ENCODE peak calls at places on chromosome 4, in five cellular contexts. A is cardiac muscle cell, Q is T-helper 2 cell, K is choroid plexus epithelial cell, F is Panc1. D is an unnamed sample.

GRCh38 chr4:25234390-25235367 is 846 bp downstream of the PI4K2B start:
- DNase-seq in F (no peak), Q (peak), A (peak), K (peak), D (peak)

GRCh38 chr4:122606364-122607043 is 14.4 kb downstream of the IL21 start:
- DNase-seq in Q (no peak), A (no peak), F (no peak), K (no peak), D (no peak)

GRCh38 chr4:174749091-174749490 is 80.0 kb downstream of the GLRA3 start:
- DNase-seq in Q (no peak), F (no peak), A (peak), K (peak), D (no peak)

GRCh38 chr4:94339779-94340178 is 2.9 kb downstream of the HPGDS start:
- DNase-seq in K (no peak), F (no peak), Q (no peak), A (no peak), D (peak)

GRCh38 chr4:52552778-52553177 is 106.3 kb downstream of the USP46 start:
- DNase-seq in A (no peak), Q (no peak), F (no peak), K (no peak), D (no peak)

GRCh38 chr4:8169763-8170162 is 11.2 kb upstream of the ABLIM2 start:
- DNase-seq in Q (no peak), A (no peak), F (no peak), K (no peak), D (no peak)

GRCh38 chr4:109079177-109079576 is 223.3 kb downstream of the COL25A1 start:
- DNase-seq in F (no peak), A (no peak), K (peak), Q (no peak), D (no peak)

GRCh38 chr4:185787926-185788679 is 23.9 kb downstream of the SORBS2 start:
- DNase-seq in A (no peak), K (no peak), F (no peak), Q (no peak), D (no peak)

GRCh38 chr4:139144161-139144859 is 32.7 kb downstream of the ELF2 start:
- DNase-seq in K (peak), Q (no peak), A (peak), F (no peak), D (no peak)

GRCh38 chr4:37946503-37947179 is 13.6 kb upstream of the PTTG2 start:
- DNase-seq in F (no peak), A (no peak), Q (no peak), K (no peak), D (no peak)

GRCh38 chr4:105992641-105993305 is 97.5 kb downstream of the NPNT start:
- DNase-seq in Q (no peak), K (peak), F (no peak), A (no peak), D (no peak)

GRCh38 chr4:80926891-80927290 is 103.6 kb upstream of the BMP3 start:
- DNase-seq in Q (no peak), A (no peak), F (no peak), K (peak), D (no peak)

GRCh38 chr4:75724867-75725724 is 719 bp downstream of the USO1 start:
- DNase-seq in A (peak), F (no peak), Q (peak), K (peak), D (peak)

GRCh38 chr4:113117346-113117677 is 67.9 kb downstream of the ANK2 start:
- DNase-seq in A (no peak), K (no peak), F (no peak), Q (no peak), D (no peak)

GRCh38 chr4:56958111-56958517 is 19.3 kb downstream of the NOA1 start:
- DNase-seq in K (peak), F (no peak), A (peak), Q (no peak), D (no peak)

D was measured in effector memory CD4-positive, alpha-beta T cell.